ENCODE peak calls at places on chromosomes 13 and 19, in eight cellular contexts. One of them, this sample, is unnamed.
A peak's percentile ranks its signal among the peaks of the same experiment; 100 is the strongest.

GRCh38 chr13:99981115-99982020 is at the start of gene ZIC2:
- DNase-seq in breast epithelium: no peak
- DNase-seq in tibial nerve: no peak
- DNase-seq in A549: peak; percentile 87
- DNase-seq in adrenal gland: no peak
- DNase-seq in upper lobe of left lung: no peak
- DNase-seq in ovary: no peak
- DNase-seq in body of pancreas: no peak
- DNase-seq in this sample: no peak

GRCh38 chr19:34173145-34173956 is 1.0 kb downstream of the LSM14A start:
- DNase-seq in body of pancreas: peak; percentile 49
- DNase-seq in tibial nerve: peak; percentile 21
- DNase-seq in A549: peak; percentile 69
- DNase-seq in upper lobe of left lung: peak; percentile 40
- DNase-seq in adrenal gland: peak; percentile 40
- DNase-seq in breast epithelium: peak; percentile 71
- DNase-seq in ovary: peak; percentile 48
- DNase-seq in this sample: no peak

GRCh38 chr19:42394751-42395150 is 4.7 kb upstream of the CNFN start:
- DNase-seq in adrenal gland: no peak
- DNase-seq in upper lobe of left lung: no peak
- DNase-seq in ovary: no peak
- DNase-seq in breast epithelium: no peak
- DNase-seq in A549: peak; percentile 55
- DNase-seq in tibial nerve: no peak
- DNase-seq in body of pancreas: no peak
- DNase-seq in this sample: no peak

GRCh38 chr19:42325896-42326771 is 699 bp downstream of the MEGF8 start:
- DNase-seq in breast epithelium: no peak
- DNase-seq in ovary: peak; percentile 50
- DNase-seq in upper lobe of left lung: no peak
- DNase-seq in adrenal gland: peak; percentile 35
- DNase-seq in tibial nerve: no peak
- DNase-seq in body of pancreas: no peak
- DNase-seq in A549: no peak
- DNase-seq in this sample: no peak

GRCh38 chr13:112184851-112185371 is 118.0 kb downstream of the SOX1 start:
- DNase-seq in upper lobe of left lung: peak; percentile 16
- DNase-seq in A549: no peak
- DNase-seq in tibial nerve: no peak
- DNase-seq in adrenal gland: no peak
- DNase-seq in body of pancreas: no peak
- DNase-seq in ovary: no peak
- DNase-seq in breast epithelium: no peak
- DNase-seq in this sample: no peak

GRCh38 chr19:17027428-17027816 is 812 bp upstream of the CPAMD8 start:
- DNase-seq in breast epithelium: no peak
- DNase-seq in body of pancreas: no peak
- DNase-seq in ovary: no peak
- DNase-seq in upper lobe of left lung: no peak
- DNase-seq in A549: no peak
- DNase-seq in adrenal gland: no peak
- DNase-seq in tibial nerve: no peak
- DNase-seq in this sample: no peak

GRCh38 chr13:33126909-33127607 is 110.8 kb downstream of the KL start:
- DNase-seq in A549: no peak
- DNase-seq in ovary: no peak
- DNase-seq in upper lobe of left lung: no peak
- DNase-seq in body of pancreas: peak; percentile 22
- DNase-seq in adrenal gland: no peak
- DNase-seq in breast epithelium: no peak
- DNase-seq in tibial nerve: no peak
- DNase-seq in this sample: no peak

GRCh38 chr19:49301165-49301865 is 23.7 kb downstream of the SLC6A16 start:
- DNase-seq in breast epithelium: peak; percentile 27
- DNase-seq in tibial nerve: peak; percentile 68
- DNase-seq in A549: peak; percentile 78
- DNase-seq in adrenal gland: peak; percentile 81
- DNase-seq in upper lobe of left lung: peak; percentile 85
- DNase-seq in body of pancreas: peak; percentile 72
- DNase-seq in ovary: peak; percentile 44
- DNase-seq in this sample: no peak

GRCh38 chr13:79405501-79405830 is 589 bp downstream of the RBM26 start:
- DNase-seq in upper lobe of left lung: no peak
- DNase-seq in body of pancreas: peak; percentile 28
- DNase-seq in breast epithelium: no peak
- DNase-seq in adrenal gland: no peak
- DNase-seq in tibial nerve: peak; percentile 9
- DNase-seq in A549: peak; percentile 25
- DNase-seq in ovary: no peak
- DNase-seq in this sample: no peak

GRCh38 chr13:44155422-44156293 is 218.0 kb upstream of the SERP2 start:
- DNase-seq in body of pancreas: peak; percentile 75
- DNase-seq in adrenal gland: peak; percentile 32
- DNase-seq in breast epithelium: peak; percentile 45
- DNase-seq in A549: no peak
- DNase-seq in upper lobe of left lung: peak; percentile 70
- DNase-seq in tibial nerve: peak; percentile 59
- DNase-seq in ovary: peak; percentile 72
- DNase-seq in this sample: no peak

GRCh38 chr19:13726323-13726722 is 38.0 kb upstream of the MRI1 start:
- DNase-seq in tibial nerve: no peak
- DNase-seq in body of pancreas: no peak
- DNase-seq in upper lobe of left lung: no peak
- DNase-seq in A549: no peak
- DNase-seq in ovary: no peak
- DNase-seq in breast epithelium: no peak
- DNase-seq in adrenal gland: no peak
- DNase-seq in this sample: no peak

GRCh38 chr13:23510979-23511735 is 59.1 kb upstream of the TNFRSF19 start:
- DNase-seq in A549: peak; percentile 51
- DNase-seq in adrenal gland: peak; percentile 1
- DNase-seq in upper lobe of left lung: no peak
- DNase-seq in body of pancreas: peak; percentile 21
- DNase-seq in ovary: no peak
- DNase-seq in tibial nerve: no peak
- DNase-seq in breast epithelium: no peak
- DNase-seq in this sample: no peak

GRCh38 chr13:113646921-113647340 is 11.1 kb downstream of the ATP4B start:
- DNase-seq in tibial nerve: no peak
- DNase-seq in adrenal gland: no peak
- DNase-seq in upper lobe of left lung: peak; percentile 14
- DNase-seq in A549: no peak
- DNase-seq in breast epithelium: no peak
- DNase-seq in body of pancreas: no peak
- DNase-seq in ovary: no peak
- DNase-seq in this sample: no peak

GRCh38 chr13:98525852-98526512 is 50.9 kb downstream of the STK24 start:
- DNase-seq in upper lobe of left lung: no peak
- DNase-seq in ovary: no peak
- DNase-seq in breast epithelium: no peak
- DNase-seq in body of pancreas: no peak
- DNase-seq in A549: no peak
- DNase-seq in tibial nerve: no peak
- DNase-seq in adrenal gland: no peak
- DNase-seq in this sample: no peak

GRCh38 chr19:843180-843835 is 2.5 kb downstream of the PRTN3 start:
- DNase-seq in body of pancreas: peak; percentile 38
- DNase-seq in breast epithelium: no peak
- DNase-seq in adrenal gland: peak; percentile 53
- DNase-seq in upper lobe of left lung: peak; percentile 58
- DNase-seq in A549: peak; percentile 55
- DNase-seq in tibial nerve: no peak
- DNase-seq in ovary: no peak
- DNase-seq in this sample: no peak
- H3K4me3 ChIP-seq in body of pancreas: no peak overlapping the region
- H3K4me3 ChIP-seq in breast epithelium: peak overlapping the region; percentile 43
- H3K4me3 ChIP-seq in adrenal gland: no peak overlapping the region
- H3K4me3 ChIP-seq in upper lobe of left lung: peak overlapping the region; percentile 34
- H3K4me3 ChIP-seq in A549: peak overlapping the region; percentile 47
- H3K4me3 ChIP-seq in tibial nerve: peak overlapping the region; percentile 31
- H3K4me3 ChIP-seq in ovary: no peak overlapping the region
- H3K4me3 ChIP-seq in this sample: peak overlapping the region; percentile 51

GRCh38 chr13:51955841-51956603 is 55.2 kb downstream of the ATP7B start:
- DNase-seq in A549: no peak
- DNase-seq in tibial nerve: no peak
- DNase-seq in upper lobe of left lung: no peak
- DNase-seq in breast epithelium: no peak
- DNase-seq in adrenal gland: no peak
- DNase-seq in ovary: no peak
- DNase-seq in body of pancreas: no peak
- DNase-seq in this sample: no peak
- TF ChIP-seq POLR2A in A549: no peak
- TF ChIP-seq POLR2A in tibial nerve: no peak
- TF ChIP-seq POLR2A in upper lobe of left lung: no peak
- TF ChIP-seq POLR2A in breast epithelium: no peak
- TF ChIP-seq POLR2A in adrenal gland: no peak
- TF ChIP-seq POLR2A in ovary: no peak
- TF ChIP-seq POLR2A in body of pancreas: no peak
- TF ChIP-seq POLR2A in this sample: no peak

GRCh38 chr13:110305001-110305400 is 2.0 kb downstream of the COL4A1 start:
- DNase-seq in body of pancreas: no peak
- DNase-seq in A549: no peak
- DNase-seq in tibial nerve: no peak
- DNase-seq in breast epithelium: no peak
- DNase-seq in upper lobe of left lung: no peak
- DNase-seq in adrenal gland: no peak
- DNase-seq in ovary: no peak
- DNase-seq in this sample: no peak
- H3K4me3 ChIP-seq in body of pancreas: no peak overlapping the region
- H3K4me3 ChIP-seq in A549: peak overlapping the region; percentile 92
- H3K4me3 ChIP-seq in tibial nerve: peak overlapping the region; percentile 96
- H3K4me3 ChIP-seq in breast epithelium: peak overlapping the region; percentile 78
- H3K4me3 ChIP-seq in upper lobe of left lung: peak overlapping the region; percentile 73
- H3K4me3 ChIP-seq in adrenal gland: peak overlapping the region; percentile 4
- H3K4me3 ChIP-seq in ovary: peak overlapping the region; percentile 85
- H3K4me3 ChIP-seq in this sample: no peak overlapping the region

GRCh38 chr19:52335768-52336116 is 301 bp upstream of the ZNF610 start:
- DNase-seq in A549: no peak
- DNase-seq in upper lobe of left lung: no peak
- DNase-seq in breast epithelium: no peak
- DNase-seq in body of pancreas: no peak
- DNase-seq in adrenal gland: no peak
- DNase-seq in ovary: no peak
- DNase-seq in tibial nerve: no peak
- DNase-seq in this sample: no peak

GRCh38 chr19:52336976-52337375 is 933 bp downstream of the ZNF610 start:
- DNase-seq in ovary: no peak
- DNase-seq in breast epithelium: no peak
- DNase-seq in A549: no peak
- DNase-seq in body of pancreas: no peak
- DNase-seq in tibial nerve: no peak
- DNase-seq in adrenal gland: no peak
- DNase-seq in upper lobe of left lung: no peak
- DNase-seq in this sample: no peak

GRCh38 chr19:52331757-52332156 is 4.3 kb upstream of the ZNF610 start:
- DNase-seq in tibial nerve: no peak
- DNase-seq in adrenal gland: no peak
- DNase-seq in upper lobe of left lung: no peak
- DNase-seq in A549: no peak
- DNase-seq in breast epithelium: no peak
- DNase-seq in ovary: no peak
- DNase-seq in body of pancreas: no peak
- DNase-seq in this sample: no peak

DNA sequence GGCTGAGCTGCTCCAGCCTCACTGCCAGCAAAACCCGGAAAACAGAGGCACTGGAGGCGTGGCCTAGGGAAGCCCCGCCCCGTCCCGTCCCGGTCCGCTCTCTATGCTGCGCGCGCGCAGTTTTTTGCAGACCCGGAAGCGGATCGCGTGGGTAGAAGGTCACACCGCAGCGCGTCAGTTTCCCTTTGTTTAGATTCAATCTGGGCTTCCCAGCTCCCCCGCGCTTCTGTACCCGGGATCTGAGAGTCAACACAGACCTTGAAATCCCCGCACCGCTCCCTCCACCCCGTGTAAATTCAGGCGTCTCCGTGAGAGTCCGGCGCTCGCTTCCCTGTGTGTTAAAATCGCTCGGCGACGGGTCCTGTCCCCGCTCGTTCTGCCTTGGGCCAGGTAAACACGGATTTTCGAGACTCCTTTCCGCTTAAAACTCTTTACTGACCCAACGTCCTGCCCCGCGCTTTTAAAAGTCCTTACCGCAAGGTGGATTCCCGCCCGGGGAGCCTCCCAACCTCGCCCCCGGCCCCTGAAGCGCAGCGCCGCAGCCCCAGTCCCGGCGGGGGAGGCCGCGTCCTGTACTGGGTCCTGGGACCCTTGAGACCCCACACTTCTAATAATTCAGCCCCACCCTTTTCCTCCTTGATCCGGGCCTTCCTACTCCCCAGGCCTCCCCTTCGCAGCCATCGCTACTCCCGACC is at the start of gene ZNF610:
- DNase-seq in tibial nerve: peak; percentile 81
- DNase-seq in body of pancreas: peak; percentile 89
- DNase-seq in upper lobe of left lung: peak; percentile 81
- DNase-seq in A549: no peak
- DNase-seq in breast epithelium: peak; percentile 80
- DNase-seq in adrenal gland: peak; percentile 95
- DNase-seq in ovary: peak; percentile 94
- DNase-seq in this sample: peak; percentile 28
- TF ChIP-seq POLR2A in tibial nerve: peak; percentile 16
- TF ChIP-seq POLR2A in body of pancreas: peak; percentile 69
- TF ChIP-seq POLR2A in upper lobe of left lung: peak; percentile 45
- TF ChIP-seq POLR2A in A549: no peak
- TF ChIP-seq POLR2A in breast epithelium: peak; percentile 29
- TF ChIP-seq POLR2A in adrenal gland: peak; percentile 78
- TF ChIP-seq POLR2A in ovary: peak; percentile 57
- TF ChIP-seq POLR2A in this sample: no peak

GRCh38 chr19:38734426-38735256 is 9.6 kb downstream of the CAPN12 start:
- DNase-seq in A549: peak; percentile 65
- DNase-seq in breast epithelium: peak; percentile 42
- DNase-seq in adrenal gland: no peak
- DNase-seq in body of pancreas: no peak
- DNase-seq in ovary: no peak
- DNase-seq in upper lobe of left lung: peak; percentile 45
- DNase-seq in tibial nerve: no peak
- DNase-seq in this sample: no peak
- H3K4me3 ChIP-seq in A549: peak overlapping the region; percentile 41
- H3K4me3 ChIP-seq in breast epithelium: peak overlapping the region; percentile 3
- H3K4me3 ChIP-seq in adrenal gland: no peak overlapping the region
- H3K4me3 ChIP-seq in body of pancreas: no peak overlapping the region
- H3K4me3 ChIP-seq in ovary: no peak overlapping the region
- H3K4me3 ChIP-seq in upper lobe of left lung: peak overlapping the region; percentile 29
- H3K4me3 ChIP-seq in tibial nerve: no peak overlapping the region
- H3K4me3 ChIP-seq in this sample: peak overlapping the region; percentile 25

GRCh38 chr19:9674669-9675357 is at the start of gene ZNF562:
- DNase-seq in tibial nerve: peak; percentile 79
- DNase-seq in breast epithelium: peak; percentile 79
- DNase-seq in A549: peak; percentile 92
- DNase-seq in upper lobe of left lung: peak; percentile 82
- DNase-seq in adrenal gland: peak; percentile 89
- DNase-seq in body of pancreas: peak; percentile 88
- DNase-seq in ovary: peak; percentile 88
- DNase-seq in this sample: peak; percentile 24
- TF ChIP-seq POLR2A in tibial nerve: peak; percentile 18
- TF ChIP-seq POLR2A in breast epithelium: no peak
- TF ChIP-seq POLR2A in A549: peak; percentile 56
- TF ChIP-seq POLR2A in upper lobe of left lung: peak; percentile 35
- TF ChIP-seq POLR2A in adrenal gland: peak; percentile 46
- TF ChIP-seq POLR2A in body of pancreas: peak; percentile 63
- TF ChIP-seq POLR2A in ovary: peak; percentile 45
- TF ChIP-seq POLR2A in this sample: peak; percentile 44